ENCODE peak calls at places on chromosomes 5 and 9, in six cellular contexts. I is HAP-1; T is mammary epithelial cell; G is lung; N is tibial nerve; A is effector memory CD4-positive, alpha-beta T cell. V is an unnamed sample. For H3K27me3 and H3K4me1, the result is how much of the 10 kb centered on the place peaks cover.

GRCh38 chr5:31062878-31063277 is 130.6 kb upstream of the CDH6 start:
- DNase-seq in N (no peak), T (no peak), G (no peak), I (no peak), A (no peak), V (no peak)

GRCh38 chr5:173972844-173973613 is 15.9 kb upstream of the C5orf47 start:
- DNase-seq in A (peak), I (peak), N (peak), T (peak), G (peak), V (peak)

GRCh38 chr9:109418827-109419226 is 79.3 kb downstream of the PTPN3 start:
- DNase-seq in A (no peak), T (no peak), N (no peak), I (peak), G (no peak), V (no peak)

GRCh38 chr9:133870598-133871595 is 121.2 kb downstream of the VAV2 start:
- DNase-seq in T (no peak), I (no peak), A (no peak), G (no peak), N (no peak), V (no peak)

GRCh38 chr9:132942541-132943182 is 1.8 kb downstream of the TSC1 start:
- DNase-seq in G (no peak), I (no peak), N (no peak), A (no peak), T (peak), V (no peak)

GRCh38 chr5:135308245-135308644 is 90.8 kb downstream of the MACROH2A1 start:
- DNase-seq in A (no peak), G (peak), N (no peak), I (no peak), T (peak), V (peak)

GRCh38 chr9:98255064-98255577 is 328 bp downstream of the TBC1D2 start:
- DNase-seq in A (peak), G (no peak), T (no peak), N (no peak), I (peak), V (no peak)

GRCh38 chr9:124348363-124348762 is 66.9 kb downstream of the PSMB7 start:
- DNase-seq in I (no peak), G (no peak), T (no peak), N (peak), A (no peak), V (no peak)

GRCh38 chr5:86118542-86118941 is 499.2 kb upstream of the COX7C start:
- DNase-seq in G (no peak), T (no peak), A (no peak), N (no peak), I (no peak), V (no peak)

GRCh38 chr5:91443028-91443427 is 59.9 kb upstream of the ARRDC3 start:
- DNase-seq in I (no peak), A (no peak), N (no peak), T (peak), G (no peak), V (peak)

GRCh38 chr9:17063535-17064135 is 71.2 kb upstream of the CNTLN start:
- DNase-seq in G (no peak), T (peak), N (no peak), I (peak), A (no peak), V (peak)

GRCh38 chr5:131064669-131065371 is 100.2 kb downstream of the HINT1 start:
- DNase-seq in N (no peak), A (no peak), T (no peak), I (no peak), G (no peak), V (no peak)

GRCh38 chr5:95087819-95088317 is 197.0 kb downstream of the MCTP1 start:
- DNase-seq in I (no peak), N (no peak), G (no peak), T (peak), A (no peak), V (no peak)

GRCh38 chr9:70403166-70403565 is 11.3 kb downstream of the KLF9 start:
- DNase-seq in A (no peak), N (no peak), T (no peak), I (no peak), G (no peak), V (no peak)

GRCh38 chr5:392431-392988 is 50.5 kb upstream of the EXOC3 start:
- DNase-seq in A (peak), N (no peak), T (peak), I (no peak), G (no peak), V (no peak)

GRCh38 chr5:3518576-3518975 is 77.1 kb upstream of the IRX1 start:
- DNase-seq in G (no peak), I (no peak), A (no peak), T (no peak), N (no peak), V (no peak)

GRCh38 chr9:16645970-16646369 is 224.5 kb downstream of the BNC2 start:
- DNase-seq in I (no peak), G (no peak), N (no peak), A (no peak), T (peak), V (no peak)

GRCh38 chr9:98709968-98710965 is 1.5 kb upstream of the GABBR2 start:
- DNase-seq in G (no peak), T (peak), A (no peak), I (no peak), N (no peak), V (peak)

GRCh38 chr9:37650873-37651768 is at the start of gene FRMPD1:
- DNase-seq in A (peak), G (peak), T (peak), N (no peak), I (peak), V (peak)

GRCh38 chr9:91162311-91162710 is 199.4 kb downstream of the AUH start:
- DNase-seq in T (peak), I (no peak), N (no peak), G (no peak), A (no peak), V (no peak)

GRCh38 chr5:78920604-78921003 is 64.5 kb downstream of the ARSB start:
- DNase-seq in A (no peak), I (no peak), G (no peak), N (no peak), T (no peak), V (no peak)

GRCh38 chr5:16140944-16141343 is 38.6 kb downstream of the MARCHF11 start:
- DNase-seq in A (no peak), N (no peak), I (no peak), G (no peak), T (no peak), V (no peak)

GRCh38 chr5:61245486-61245885 is 83.2 kb upstream of the SMIM15 start:
- DNase-seq in I (no peak), T (peak), G (no peak), A (no peak), N (no peak), V (peak)

GRCh38 chr5:37844004-37844403 is 4.2 kb upstream of the GDNF start:
- DNase-seq in I (no peak), G (no peak), A (no peak), N (no peak), T (no peak), V (peak)
- H3K27me3 ChIP-seq in I (under half), G (under half), A (under half), N (under half), T (under half), V (under half)

GRCh38 chr5:74761241-74761640 is 5.7 kb downstream of the GFM2 start:
- DNase-seq in A (no peak), T (peak), N (no peak), G (no peak), I (no peak), V (no peak)

GRCh38 chr5:74762599-74762998 is 4.3 kb downstream of the GFM2 start:
- DNase-seq in T (peak), A (no peak), N (no peak), G (no peak), I (no peak), V (peak)

GRCh38 chr5:74765929-74766328 is 988 bp downstream of the GFM2 start:
- DNase-seq in A (no peak), G (no peak), I (no peak), T (no peak), N (no peak), V (no peak)

GRCh38 chr5:74765201-74765600 is 1.7 kb downstream of the GFM2 start:
- DNase-seq in A (no peak), G (no peak), N (no peak), T (peak), I (peak), V (no peak)

DNA sequence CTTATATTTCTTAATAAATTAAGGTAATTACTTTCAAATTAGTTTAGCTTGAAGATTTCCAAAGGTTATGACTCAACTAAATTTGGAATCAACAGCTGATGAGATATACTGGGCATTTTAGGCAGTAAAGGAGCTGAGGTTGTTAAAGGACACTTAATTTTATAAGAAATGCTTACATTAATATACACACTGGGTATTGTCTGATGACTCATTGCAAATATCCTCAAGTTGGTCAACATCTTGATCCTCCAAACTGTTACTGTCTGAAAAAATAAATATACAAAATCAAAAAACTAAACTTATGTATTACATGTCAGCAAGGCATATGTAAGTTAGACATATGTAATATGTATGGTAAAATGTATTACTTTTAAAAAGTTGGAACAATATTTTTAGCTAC is 3.4 kb downstream of the GFM2 start:
- DNase-seq in I (no peak), N (no peak), A (no peak), G (no peak), T (peak), V (no peak)
- H3K4me1 ChIP-seq in I (under half), N (under half), A (under half), G (under half), T (half or more), V (under half)

GRCh38 chr9:84669008-84669292 is 579 bp upstream of the NTRK2 start:
- DNase-seq in N (no peak), T (no peak), I (no peak), A (no peak), G (no peak), V (no peak)

GRCh38 chr9:84667571-84668203 is 1.8 kb upstream of the NTRK2 start:
- DNase-seq in G (no peak), T (peak), I (no peak), N (no peak), A (no peak), V (no peak)

GRCh38 chr9:84669293-84670105 is at the start of gene NTRK2:
- DNase-seq in A (no peak), G (no peak), I (no peak), T (peak), N (peak), V (no peak)

GRCh38 chr9:84670106-84670800 is 724 bp downstream of the NTRK2 start:
- DNase-seq in I (no peak), N (no peak), T (no peak), A (no peak), G (no peak), V (no peak)

GRCh38 chr9:84668204-84669007 is 1.1 kb upstream of the NTRK2 start:
- DNase-seq in G (peak), T (peak), A (peak), I (peak), N (peak), V (no peak)
- H3K27me3 ChIP-seq in G (under half), T (under half), A (under half), I (half or more), N (under half), V (under half)

DNA sequence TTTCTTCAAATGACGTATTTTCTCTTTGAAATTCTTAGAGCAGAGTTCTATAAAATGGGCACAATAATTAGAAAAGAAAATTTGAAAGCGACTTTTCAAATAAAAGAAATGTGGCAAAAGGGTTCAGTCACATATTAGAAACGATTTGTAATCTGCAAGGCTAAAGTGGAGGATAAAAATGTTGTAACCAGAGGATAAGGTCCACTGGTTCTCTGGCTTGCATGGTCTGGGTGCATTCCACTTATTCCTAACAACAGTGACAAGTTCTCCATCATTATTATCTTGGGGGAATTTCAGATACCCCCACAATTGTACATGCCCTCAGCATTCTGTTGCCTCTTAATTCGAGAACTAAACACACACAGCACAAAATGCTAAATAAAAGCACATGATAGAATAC is 91.1 kb downstream of the IQGAP2 start:
- DNase-seq in T (no peak), N (no peak), G (no peak), I (no peak), A (no peak), V (no peak)
- H3K4me1 ChIP-seq in T (under half), N (under half), G (under half), I (under half), A (under half), V (under half)

GRCh38 chr5:7842531-7842930 is 8.4 kb downstream of the CFAP90 start:
- DNase-seq in N (no peak), A (no peak), T (no peak), I (no peak), G (no peak), V (peak)

GRCh38 chr5:7850241-7850532 is 746 bp downstream of the CFAP90 start:
- DNase-seq in A (no peak), T (no peak), G (no peak), N (no peak), I (no peak), V (no peak)

GRCh38 chr5:7848296-7848695 is 2.6 kb downstream of the CFAP90 start:
- DNase-seq in N (no peak), A (no peak), I (no peak), T (no peak), G (no peak), V (peak)

GRCh38 chr5:7849531-7850240 is 1.2 kb downstream of the CFAP90 start:
- DNase-seq in A (no peak), T (no peak), G (no peak), I (peak), N (no peak), V (no peak)

GRCh38 chr5:7844901-7845300 is 6.0 kb downstream of the CFAP90 start:
- DNase-seq in T (no peak), G (no peak), A (no peak), N (no peak), I (no peak), V (no peak)
- H3K27me3 ChIP-seq in T (under half), G (under half), A (under half), N (under half), I (under half), V (under half)

DNA sequence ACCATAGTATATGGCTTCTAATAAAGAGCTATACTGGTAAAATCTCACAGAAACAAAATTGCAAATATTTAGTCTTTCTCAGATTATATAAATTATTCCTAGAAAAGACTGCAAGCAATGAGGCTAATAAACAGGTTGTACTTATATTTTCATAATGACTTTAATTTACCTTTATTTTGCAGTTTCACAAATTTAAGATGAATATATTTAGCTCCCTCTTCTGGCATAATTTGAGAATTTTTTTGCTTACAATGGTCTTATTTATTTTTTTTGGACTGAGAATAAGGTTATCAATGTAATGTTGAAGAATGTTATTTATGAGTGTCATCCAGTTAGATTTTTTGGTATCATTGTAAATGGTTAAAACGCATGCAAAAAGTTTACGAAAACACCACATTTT is 56.7 kb downstream of the PIK3R1 start:
- DNase-seq in T (no peak), N (no peak), A (no peak), I (no peak), G (no peak), V (peak)
- H3K4me1 ChIP-seq in T (half or more), N (under half), A (under half), I (under half), G (under half), V (under half)

V was measured in SJCRH30.